ENCODE peak calls at places on chromosomes 12 and 14, in four cellular contexts. One of them, this sample, is unnamed.

GRCh38 chr12:71664411-71665108 is 459 bp downstream of the THAP2 start:
- DNase-seq in PC-9: no peak
- DNase-seq in brain microvascular endothelial cell: no peak
- DNase-seq in IMR-90: peak
- DNase-seq in this sample: no peak

GRCh38 chr12:64824130-64824499 is 332 bp upstream of the TBC1D30 start:
- DNase-seq in PC-9: no peak
- DNase-seq in brain microvascular endothelial cell: no peak
- DNase-seq in IMR-90: no peak
- DNase-seq in this sample: no peak

GRCh38 chr12:32273063-32273521 is 126.3 kb upstream of the FGD4 start:
- DNase-seq in brain microvascular endothelial cell: peak
- DNase-seq in PC-9: no peak
- DNase-seq in IMR-90: peak
- DNase-seq in this sample: no peak

GRCh38 chr14:105092124-105092911 is 27.1 kb upstream of the GPR132 start:
- DNase-seq in brain microvascular endothelial cell: no peak
- DNase-seq in IMR-90: no peak
- DNase-seq in PC-9: peak
- DNase-seq in this sample: no peak

GRCh38 chr12:58566599-58566998 is 353.7 kb downstream of the LRIG3 start:
- DNase-seq in PC-9: no peak
- DNase-seq in IMR-90: peak
- DNase-seq in brain microvascular endothelial cell: peak
- DNase-seq in this sample: no peak

GRCh38 chr14:61636792-61637191 is 58.5 kb upstream of the HIF1A start:
- DNase-seq in brain microvascular endothelial cell: no peak
- DNase-seq in IMR-90: no peak
- DNase-seq in PC-9: no peak
- DNase-seq in this sample: no peak

GRCh38 chr12:47752552-47752951 is 6.1 kb downstream of the RAPGEF3 start:
- DNase-seq in PC-9: peak
- DNase-seq in IMR-90: peak
- DNase-seq in brain microvascular endothelial cell: no peak
- DNase-seq in this sample: no peak

GRCh38 chr12:108667349-108667748 is 33.7 kb upstream of the SELPLG start:
- DNase-seq in PC-9: no peak
- DNase-seq in brain microvascular endothelial cell: no peak
- DNase-seq in IMR-90: no peak
- DNase-seq in this sample: no peak

GRCh38 chr12:124625867-124626675 is 58.7 kb upstream of the NCOR2 start:
- DNase-seq in brain microvascular endothelial cell: peak
- DNase-seq in PC-9: peak
- DNase-seq in IMR-90: peak
- DNase-seq in this sample: no peak

GRCh38 chr12:58725400-58726105 is 194.8 kb downstream of the LRIG3 start:
- DNase-seq in PC-9: no peak
- DNase-seq in IMR-90: no peak
- DNase-seq in brain microvascular endothelial cell: no peak
- DNase-seq in this sample: no peak

GRCh38 chr12:97404549-97404948 is 58.1 kb upstream of the RMST start:
- DNase-seq in brain microvascular endothelial cell: peak
- DNase-seq in IMR-90: peak
- DNase-seq in PC-9: peak
- DNase-seq in this sample: peak
- TF ChIP-seq CTCF in brain microvascular endothelial cell: peak
- TF ChIP-seq CTCF in IMR-90: peak
- TF ChIP-seq CTCF in PC-9: peak
- TF ChIP-seq CTCF in this sample: peak

GRCh38 chr12:26153421-26154154 is 28.8 kb upstream of the BHLHE41 start:
- DNase-seq in brain microvascular endothelial cell: peak
- DNase-seq in PC-9: peak
- DNase-seq in IMR-90: peak
- DNase-seq in this sample: no peak
- TF ChIP-seq CTCF in brain microvascular endothelial cell: peak
- TF ChIP-seq CTCF in PC-9: peak
- TF ChIP-seq CTCF in IMR-90: peak
- TF ChIP-seq CTCF in this sample: no peak

DNA sequence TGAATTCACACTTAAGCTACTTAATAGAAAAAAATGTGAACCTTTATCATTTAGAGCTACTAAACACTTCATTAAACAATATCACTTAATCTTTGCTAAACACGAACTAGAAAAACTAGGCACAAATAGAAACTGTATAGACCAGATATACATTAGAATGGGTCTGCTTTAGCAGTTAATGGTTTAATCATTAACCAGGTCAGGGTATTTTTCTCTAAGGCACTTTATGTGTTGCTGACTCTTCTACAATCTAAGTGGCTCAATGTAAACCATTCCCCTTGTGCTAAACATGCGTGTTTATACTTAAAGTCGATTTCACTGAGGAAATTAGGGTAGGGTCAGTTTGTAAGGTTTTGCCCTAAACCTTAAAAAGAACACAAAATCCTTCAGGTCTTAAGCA is 29.7 kb downstream of the TMCC3 start:
- DNase-seq in PC-9: no peak
- DNase-seq in IMR-90: no peak
- DNase-seq in brain microvascular endothelial cell: no peak
- DNase-seq in this sample: no peak
- TF ChIP-seq CTCF in PC-9: no peak
- TF ChIP-seq CTCF in IMR-90: no peak
- TF ChIP-seq CTCF in brain microvascular endothelial cell: no peak
- TF ChIP-seq CTCF in this sample: no peak

GRCh38 chr12:89949457-89950195 is 241.0 kb upstream of the ATP2B1 start:
- DNase-seq in PC-9: no peak
- DNase-seq in brain microvascular endothelial cell: peak
- DNase-seq in IMR-90: peak
- DNase-seq in this sample: peak
- TF ChIP-seq CTCF in PC-9: no peak
- TF ChIP-seq CTCF in brain microvascular endothelial cell: peak
- TF ChIP-seq CTCF in IMR-90: peak
- TF ChIP-seq CTCF in this sample: no peak

This sample was measured in LNCaP clone FGC.